ENCODE peak calls at places on chromosomes 11 and 22, in six cellular contexts. One of them, this sample, is unnamed. For H3K36me3, the result is how much of the 10 kb centered on the place peaks cover.

GRCh38 chr22:20316217-20316843 is 3.5 kb downstream of the DGCR6L start:
- DNase-seq in ovary: peak
- DNase-seq in CD8-positive, alpha-beta memory T cell: peak
- DNase-seq in left lung: no peak
- DNase-seq in uterus: no peak
- DNase-seq in aorta: no peak
- DNase-seq in this sample: no peak

GRCh38 chr22:19694696-19695095 is 19.6 kb upstream of the SEPTIN5 start:
- DNase-seq in ovary: no peak
- DNase-seq in CD8-positive, alpha-beta memory T cell: no peak
- DNase-seq in left lung: no peak
- DNase-seq in uterus: no peak
- DNase-seq in aorta: no peak
- DNase-seq in this sample: no peak

GRCh38 chr11:130611791-130612251 is 163.4 kb downstream of the ADAMTS15 start:
- DNase-seq in ovary: no peak
- DNase-seq in CD8-positive, alpha-beta memory T cell: no peak
- DNase-seq in left lung: no peak
- DNase-seq in uterus: no peak
- DNase-seq in aorta: no peak
- DNase-seq in this sample: no peak

GRCh38 chr11:62601114-62601363 is 626 bp downstream of the MTA2 start:
- DNase-seq in ovary: no peak
- DNase-seq in CD8-positive, alpha-beta memory T cell: peak
- DNase-seq in left lung: peak
- DNase-seq in uterus: peak
- DNase-seq in aorta: peak
- DNase-seq in this sample: peak

GRCh38 chr11:61956191-61957027 is 6.3 kb downstream of the BEST1 start:
- DNase-seq in ovary: no peak
- DNase-seq in CD8-positive, alpha-beta memory T cell: no peak
- DNase-seq in left lung: peak
- DNase-seq in uterus: peak
- DNase-seq in aorta: no peak
- DNase-seq in this sample: no peak

GRCh38 chr11:4102711-4103110 is 8.1 kb downstream of the RRM1 start:
- DNase-seq in ovary: no peak
- DNase-seq in CD8-positive, alpha-beta memory T cell: no peak
- DNase-seq in left lung: no peak
- DNase-seq in uterus: no peak
- DNase-seq in aorta: no peak
- DNase-seq in this sample: no peak

GRCh38 chr11:16942342-16942741 is 71.9 kb downstream of the PLEKHA7 start:
- DNase-seq in ovary: no peak
- DNase-seq in CD8-positive, alpha-beta memory T cell: no peak
- DNase-seq in left lung: no peak
- DNase-seq in uterus: no peak
- DNase-seq in aorta: no peak
- DNase-seq in this sample: no peak

GRCh38 chr11:64372802-64373597 is 14.0 kb downstream of the RPS6KA4 start:
- DNase-seq in ovary: peak
- DNase-seq in CD8-positive, alpha-beta memory T cell: no peak
- DNase-seq in left lung: no peak
- DNase-seq in uterus: no peak
- DNase-seq in aorta: no peak
- DNase-seq in this sample: no peak

GRCh38 chr11:20474176-20474950 is 86.8 kb downstream of the PRMT3 start:
- DNase-seq in ovary: no peak
- DNase-seq in CD8-positive, alpha-beta memory T cell: no peak
- DNase-seq in left lung: no peak
- DNase-seq in uterus: no peak
- DNase-seq in aorta: no peak
- DNase-seq in this sample: peak

GRCh38 chr11:9906043-9906791 is 242.3 kb downstream of the SWAP70 start:
- DNase-seq in ovary: no peak
- DNase-seq in CD8-positive, alpha-beta memory T cell: no peak
- DNase-seq in left lung: no peak
- DNase-seq in uterus: no peak
- DNase-seq in aorta: no peak
- DNase-seq in this sample: no peak

GRCh38 chr22:19105867-19106802 is 16.1 kb downstream of the DGCR2 start:
- DNase-seq in ovary: no peak
- DNase-seq in CD8-positive, alpha-beta memory T cell: peak
- DNase-seq in left lung: no peak
- DNase-seq in uterus: no peak
- DNase-seq in aorta: no peak
- DNase-seq in this sample: no peak

GRCh38 chr22:29799217-29799680 is 32.1 kb downstream of the UQCR10 start:
- DNase-seq in ovary: peak
- DNase-seq in CD8-positive, alpha-beta memory T cell: no peak
- DNase-seq in left lung: peak
- DNase-seq in uterus: peak
- DNase-seq in aorta: peak
- DNase-seq in this sample: peak

GRCh38 chr11:36478700-36479329 is 31.3 kb downstream of the TRAF6 start:
- DNase-seq in ovary: no peak
- DNase-seq in CD8-positive, alpha-beta memory T cell: no peak
- DNase-seq in left lung: no peak
- DNase-seq in uterus: no peak
- DNase-seq in aorta: no peak
- DNase-seq in this sample: no peak

GRCh38 chr11:86197448-86197847 is 47.1 kb upstream of the EED start:
- DNase-seq in ovary: no peak
- DNase-seq in CD8-positive, alpha-beta memory T cell: no peak
- DNase-seq in left lung: no peak
- DNase-seq in uterus: no peak
- DNase-seq in aorta: no peak
- DNase-seq in this sample: no peak

GRCh38 chr11:45158891-45159605 is 12.6 kb downstream of the PRDM11 start:
- DNase-seq in ovary: peak
- DNase-seq in CD8-positive, alpha-beta memory T cell: no peak
- DNase-seq in left lung: no peak
- DNase-seq in uterus: peak
- DNase-seq in aorta: no peak
- DNase-seq in this sample: no peak

GRCh38 chr11:1267441-1268100 is 41.9 kb downstream of the TOLLIP start:
- DNase-seq in ovary: no peak
- DNase-seq in CD8-positive, alpha-beta memory T cell: no peak
- DNase-seq in left lung: no peak
- DNase-seq in uterus: no peak
- DNase-seq in aorta: no peak
- DNase-seq in this sample: no peak

GRCh38 chr11:3022300-3022967 is 30.3 kb upstream of the NAP1L4 start:
- DNase-seq in ovary: no peak
- DNase-seq in CD8-positive, alpha-beta memory T cell: no peak
- DNase-seq in left lung: no peak
- DNase-seq in uterus: no peak
- DNase-seq in aorta: peak
- DNase-seq in this sample: no peak

GRCh38 chr11:36622431-36623136 is 24.5 kb upstream of the RAG2 start:
- DNase-seq in ovary: no peak
- DNase-seq in CD8-positive, alpha-beta memory T cell: no peak
- DNase-seq in left lung: no peak
- DNase-seq in uterus: no peak
- DNase-seq in aorta: no peak
- DNase-seq in this sample: no peak

GRCh38 chr11:6653656-6654055 is 2.0 kb downstream of the DCHS1 start:
- DNase-seq in ovary: no peak
- DNase-seq in CD8-positive, alpha-beta memory T cell: no peak
- DNase-seq in left lung: no peak
- DNase-seq in uterus: no peak
- DNase-seq in aorta: no peak
- DNase-seq in this sample: no peak

GRCh38 chr22:17198188-17199130 is 20.8 kb downstream of the ADA2 start:
- DNase-seq in ovary: peak
- DNase-seq in CD8-positive, alpha-beta memory T cell: no peak
- DNase-seq in left lung: no peak
- DNase-seq in uterus: peak
- DNase-seq in aorta: no peak
- DNase-seq in this sample: peak

GRCh38 chr11:75815345-75815983 is 454 bp downstream of the UVRAG start:
- DNase-seq in ovary: no peak
- DNase-seq in CD8-positive, alpha-beta memory T cell: peak
- DNase-seq in left lung: no peak
- DNase-seq in uterus: no peak
- DNase-seq in aorta: peak
- DNase-seq in this sample: no peak

GRCh38 chr11:45021692-45022130 is 71.0 kb upstream of the TP53I11 start:
- DNase-seq in ovary: peak
- DNase-seq in CD8-positive, alpha-beta memory T cell: no peak
- DNase-seq in left lung: peak
- DNase-seq in uterus: peak
- DNase-seq in aorta: peak
- DNase-seq in this sample: peak

GRCh38 chr11:76637491-76638266 is 32.9 kb downstream of the LRRC32 start:
- DNase-seq in ovary: no peak
- DNase-seq in CD8-positive, alpha-beta memory T cell: no peak
- DNase-seq in left lung: peak
- DNase-seq in uterus: peak
- DNase-seq in aorta: peak
- DNase-seq in this sample: peak

GRCh38 chr11:126328444-126328843 is 24.6 kb downstream of the DCPS start:
- DNase-seq in ovary: no peak
- DNase-seq in CD8-positive, alpha-beta memory T cell: no peak
- DNase-seq in left lung: peak
- DNase-seq in uterus: no peak
- DNase-seq in aorta: peak
- DNase-seq in this sample: no peak

GRCh38 chr22:23277583-23278295 is 97.4 kb downstream of the BCR start:
- DNase-seq in ovary: no peak
- DNase-seq in CD8-positive, alpha-beta memory T cell: no peak
- DNase-seq in left lung: no peak
- DNase-seq in uterus: no peak
- DNase-seq in aorta: no peak
- DNase-seq in this sample: no peak
- H3K27ac ChIP-seq in ovary: no peak
- H3K27ac ChIP-seq in CD8-positive, alpha-beta memory T cell: no peak
- H3K27ac ChIP-seq in left lung: no peak
- H3K27ac ChIP-seq in uterus: no peak
- H3K27ac ChIP-seq in aorta: no peak
- H3K27ac ChIP-seq in this sample: no peak

GRCh38 chr22:31334329-31334728 is 11.8 kb downstream of the PATZ1 start:
- DNase-seq in ovary: no peak
- DNase-seq in CD8-positive, alpha-beta memory T cell: no peak
- DNase-seq in left lung: no peak
- DNase-seq in uterus: no peak
- DNase-seq in aorta: no peak
- DNase-seq in this sample: no peak

GRCh38 chr22:31333648-31334047 is 12.5 kb downstream of the PATZ1 start:
- DNase-seq in ovary: no peak
- DNase-seq in CD8-positive, alpha-beta memory T cell: no peak
- DNase-seq in left lung: no peak
- DNase-seq in uterus: no peak
- DNase-seq in aorta: no peak
- DNase-seq in this sample: no peak

GRCh38 chr22:31329453-31330215 is 16.5 kb downstream of the PATZ1 start:
- DNase-seq in ovary: no peak
- DNase-seq in CD8-positive, alpha-beta memory T cell: no peak
- DNase-seq in left lung: no peak
- DNase-seq in uterus: no peak
- DNase-seq in aorta: no peak
- DNase-seq in this sample: no peak

GRCh38 chr22:31332886-31333285 is 13.3 kb downstream of the PATZ1 start:
- DNase-seq in ovary: no peak
- DNase-seq in CD8-positive, alpha-beta memory T cell: no peak
- DNase-seq in left lung: no peak
- DNase-seq in uterus: no peak
- DNase-seq in aorta: no peak
- DNase-seq in this sample: no peak

DNA sequence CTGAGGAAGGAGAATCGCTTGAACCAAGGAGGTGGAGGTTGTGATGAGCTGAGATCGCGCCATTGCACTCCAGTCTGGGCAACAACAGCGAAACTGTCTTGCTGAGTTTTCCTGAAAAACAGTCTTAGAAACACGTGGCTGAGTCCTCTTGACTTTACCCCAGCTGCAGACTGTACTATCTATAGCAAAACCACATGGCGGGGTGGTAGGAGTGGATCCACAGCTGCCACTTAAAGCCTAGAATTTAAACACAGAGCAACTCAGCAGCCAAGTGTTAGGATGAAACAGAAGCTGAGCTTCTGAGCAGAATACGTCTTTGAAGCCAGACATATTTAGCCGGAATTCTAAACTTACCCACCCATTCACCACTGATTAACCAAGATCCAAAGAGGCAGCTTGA is 14.1 kb downstream of the PATZ1 start:
- DNase-seq in ovary: no peak
- DNase-seq in CD8-positive, alpha-beta memory T cell: no peak
- DNase-seq in left lung: no peak
- DNase-seq in uterus: no peak
- DNase-seq in aorta: no peak
- DNase-seq in this sample: no peak
- H3K36me3 ChIP-seq in ovary: under half
- H3K36me3 ChIP-seq in CD8-positive, alpha-beta memory T cell: half or more
- H3K36me3 ChIP-seq in left lung: half or more
- H3K36me3 ChIP-seq in uterus: under half
- H3K36me3 ChIP-seq in aorta: under half
- H3K36me3 ChIP-seq in this sample: under half

GRCh38 chr11:118818130-118818529 is 27.2 kb upstream of the DDX6 start:
- DNase-seq in ovary: no peak
- DNase-seq in CD8-positive, alpha-beta memory T cell: no peak
- DNase-seq in left lung: no peak
- DNase-seq in uterus: no peak
- DNase-seq in aorta: no peak
- DNase-seq in this sample: no peak

GRCh38 chr11:118819687-118820086 is 28.7 kb upstream of the DDX6 start:
- DNase-seq in ovary: no peak
- DNase-seq in CD8-positive, alpha-beta memory T cell: no peak
- DNase-seq in left lung: no peak
- DNase-seq in uterus: no peak
- DNase-seq in aorta: no peak
- DNase-seq in this sample: no peak

GRCh38 chr11:118820412-118821357 is 29.7 kb upstream of the DDX6 start:
- DNase-seq in ovary: no peak
- DNase-seq in CD8-positive, alpha-beta memory T cell: no peak
- DNase-seq in left lung: peak
- DNase-seq in uterus: peak
- DNase-seq in aorta: peak
- DNase-seq in this sample: peak
- H3K27ac ChIP-seq in ovary: no peak
- H3K27ac ChIP-seq in CD8-positive, alpha-beta memory T cell: no peak
- H3K27ac ChIP-seq in left lung: peak
- H3K27ac ChIP-seq in uterus: no peak
- H3K27ac ChIP-seq in aorta: peak
- H3K27ac ChIP-seq in this sample: peak

DNA sequence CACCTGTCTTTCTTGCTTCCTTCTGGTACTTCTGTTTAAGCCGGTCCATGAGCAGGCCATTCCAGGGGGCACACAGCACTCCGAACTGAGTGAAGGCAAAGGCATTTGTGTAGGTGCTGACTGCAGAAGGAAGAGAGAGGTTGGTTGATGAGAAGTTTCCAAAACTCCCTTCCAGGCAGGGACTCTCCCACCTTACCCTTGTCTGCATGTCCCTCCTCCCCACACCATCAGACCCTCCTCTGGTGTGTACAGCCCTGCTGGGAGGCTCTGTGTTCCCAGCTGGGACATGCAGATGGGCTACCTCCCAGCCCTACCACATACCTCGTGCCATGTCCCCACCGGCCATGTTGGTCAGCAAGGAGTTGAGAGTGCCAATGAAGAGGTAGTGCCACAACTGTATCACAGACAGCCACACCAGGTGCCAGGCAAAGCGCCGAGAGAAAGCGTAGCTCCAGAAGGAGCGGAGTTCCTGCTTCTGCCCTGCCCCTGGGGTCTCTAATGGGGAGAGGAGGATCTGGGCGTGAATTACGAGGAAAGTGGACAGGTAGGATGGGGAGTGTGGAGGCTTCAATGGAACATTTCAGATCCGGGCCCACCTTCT is 12.2 kb downstream of the SLC43A3 start:
- DNase-seq in ovary: no peak
- DNase-seq in CD8-positive, alpha-beta memory T cell: no peak
- DNase-seq in left lung: no peak
- DNase-seq in uterus: no peak
- DNase-seq in aorta: no peak
- DNase-seq in this sample: no peak
- H3K36me3 ChIP-seq in ovary: under half
- H3K36me3 ChIP-seq in CD8-positive, alpha-beta memory T cell: under half
- H3K36me3 ChIP-seq in left lung: half or more
- H3K36me3 ChIP-seq in uterus: under half
- H3K36me3 ChIP-seq in aorta: under half
- H3K36me3 ChIP-seq in this sample: under half